ENCODE peak calls at places on chromosomes 3 and 15, in four cellular contexts. P is IMR-90, F is A172, U is SJSA1. I is an unnamed sample.

GRCh38 chr15:70100495-70101331 is 3.0 kb upstream of the TLE3 start:
- DNase-seq in U (peak; percentile 66), P (peak; percentile 39), F (no peak), I (no peak)

GRCh38 chr3:160755776-160756304 is at the start of gene PPM1L:
- DNase-seq in P (peak; percentile 12), U (peak; percentile 42), F (peak; percentile 16), I (peak; percentile 91)

GRCh38 chr3:187352581-187353575 is 15.3 kb upstream of the RTP4 start:
- DNase-seq in F (no peak), U (no peak), P (peak; percentile 7), I (no peak)

GRCh38 chr3:49006591-49007067 is 562 bp upstream of the WDR6 start:
- DNase-seq in U (no peak), F (no peak), P (peak; percentile 63), I (no peak)

GRCh38 chr3:65810277-65810676 is 228.4 kb downstream of the MAGI1 start:
- DNase-seq in U (no peak), P (no peak), F (no peak), I (no peak)

GRCh38 chr3:136042608-136043221 is 77.2 kb downstream of the PPP2R3A start:
- DNase-seq in U (no peak), F (peak; percentile 69), P (peak; percentile 70), I (no peak)

GRCh38 chr3:71998995-71999673 is 214.2 kb upstream of the PROK2 start:
- DNase-seq in F (peak; percentile 71), U (peak; percentile 54), P (peak; percentile 89), I (no peak)

GRCh38 chr3:10695595-10696285 is 120.3 kb upstream of the SLC6A11 start:
- DNase-seq in U (no peak), P (no peak), F (no peak), I (no peak)

GRCh38 chr3:88985491-88985890 is 121.9 kb upstream of the EPHA3 start:
- DNase-seq in P (peak; percentile 21), U (no peak), F (no peak), I (no peak)